ENCODE peak calls at places on chromosomes 2 and 18, in nine cellular contexts. K is cardiac septum; H is AG09309; C is stimulated activated naive CD4-positive, alpha-beta T cell; V is stimulated activated CD4-positive, alpha-beta T cell treated with anti-CD3 and anti-CD28 coated beads, Interleukin-12 subunit alpha, Interleukin-12 subunit beta, amount 100 ng/mL, for 48 hours; S is hippocampal formation; P is CD8-positive, alpha-beta memory T cell; D is NCI-H1105 treated with DMSO at 0.1 percent for 48 hours; Q is GM04504. M is an unnamed sample.

GRCh38 chr2:37630298-37630697 is 41.1 kb downstream of the CDC42EP3 start:
- DNase-seq in P (no peak), H (no peak), C (no peak), V (no peak), Q (peak), K (no peak), S (no peak), D (no peak), M (no peak)

GRCh38 chr2:128444044-128444771 is 125.5 kb upstream of the HS6ST1 start:
- DNase-seq in S (no peak), C (no peak), Q (no peak), D (no peak), V (no peak), K (peak), H (no peak), P (no peak), M (peak)

GRCh38 chr18:4252840-4253239 is 202.3 kb downstream of the DLGAP1 start:
- DNase-seq in C (no peak), V (no peak), K (no peak), S (no peak), P (no peak), Q (no peak), H (no peak), D (no peak), M (no peak)

GRCh38 chr2:20071397-20072383 is 20.3 kb upstream of the LAPTM4A start:
- DNase-seq in D (no peak), Q (peak), K (peak), S (no peak), V (no peak), H (peak), C (no peak), P (no peak), M (peak)

GRCh38 chr18:52190195-52190594 is 149.8 kb upstream of the DCC start:
- DNase-seq in C (no peak), H (no peak), S (no peak), V (no peak), D (no peak), Q (no peak), P (no peak), K (no peak), M (no peak)

GRCh38 chr2:151049746-151050145 is 211.9 kb downstream of the RBM43 start:
- DNase-seq in H (no peak), D (no peak), P (no peak), V (no peak), Q (no peak), S (no peak), K (no peak), C (no peak), M (no peak)

GRCh38 chr2:225429718-225430117 is 30.2 kb downstream of the NYAP2 start:
- DNase-seq in S (no peak), V (no peak), D (peak), K (no peak), C (no peak), Q (no peak), H (no peak), P (no peak), M (no peak)

GRCh38 chr2:55048925-55049793 is 1.1 kb downstream of the RTN4 start:
- DNase-seq in C (peak), K (peak), V (no peak), S (peak), Q (peak), P (peak), D (peak), H (no peak), M (peak)

GRCh38 chr2:226788881-226789485 is 10.6 kb downstream of the IRS1 start:
- DNase-seq in K (no peak), H (no peak), Q (no peak), V (no peak), P (no peak), S (no peak), D (no peak), C (no peak), M (no peak)

GRCh38 chr2:241907171-241907570 is 37.6 kb downstream of the RTP5 start:
- DNase-seq in D (no peak), H (no peak), Q (no peak), C (no peak), V (no peak), K (no peak), P (no peak), S (no peak), M (no peak)

GRCh38 chr2:133475610-133476009 is 92.7 kb downstream of the NCKAP5 start:
- DNase-seq in V (no peak), D (no peak), C (no peak), H (no peak), K (no peak), Q (no peak), P (no peak), S (no peak), M (no peak)

GRCh38 chr18:48966523-48966922 is 15.8 kb upstream of the SMAD7 start:
- DNase-seq in C (no peak), V (no peak), K (no peak), Q (no peak), S (no peak), H (no peak), P (no peak), D (no peak), M (no peak)

GRCh38 chr2:71933467-71934319 is 214.0 kb downstream of the CYP26B1 start:
- DNase-seq in C (no peak), H (peak), P (no peak), D (no peak), V (no peak), K (peak), Q (peak), S (no peak), M (no peak)

GRCh38 chr2:9110346-9110884 is 96.2 kb upstream of the ASAP2 start:
- DNase-seq in H (no peak), S (no peak), K (no peak), D (no peak), C (no peak), V (no peak), Q (no peak), P (no peak), M (no peak)

GRCh38 chr2:21469564-21469963 is 345.8 kb downstream of the TDRD15 start:
- DNase-seq in D (no peak), Q (no peak), H (no peak), V (no peak), K (no peak), C (no peak), P (no peak), S (no peak), M (no peak)

GRCh38 chr2:187210726-187211125 is 237.3 kb downstream of the CALCRL start:
- DNase-seq in S (no peak), H (no peak), K (no peak), Q (no peak), D (no peak), C (no peak), V (no peak), P (no peak), M (no peak)

GRCh38 chr2:85278361-85278760 is 49.4 kb downstream of the TGOLN2 start:
- DNase-seq in D (no peak), H (peak), Q (no peak), C (no peak), P (no peak), V (no peak), K (no peak), S (no peak), M (no peak)

GRCh38 chr2:204024503-204024902 is 87.9 kb downstream of the ICOS start:
- DNase-seq in K (no peak), V (no peak), P (no peak), H (no peak), C (no peak), D (peak), Q (peak), S (no peak), M (no peak)

GRCh38 chr2:109440507-109441156 is 173.1 kb downstream of the SEPTIN10 start:
- DNase-seq in P (no peak), Q (no peak), H (no peak), C (no peak), D (no peak), V (no peak), K (no peak), S (no peak), M (peak)

GRCh38 chr18:55324166-55324565 is 263.8 kb downstream of the TCF4 start:
- DNase-seq in C (no peak), S (no peak), Q (no peak), P (no peak), H (no peak), V (no peak), D (no peak), K (no peak), M (no peak)

GRCh38 chr18:48326901-48327675 is 82.1 kb downstream of the ZBTB7C start:
- DNase-seq in D (no peak), C (no peak), K (no peak), V (no peak), S (no peak), H (no peak), Q (no peak), P (no peak), M (no peak)

M was measured in sigmoid colon.